ENCODE peak calls at places on chromosomes 7 and 10, in five cellular contexts. V, E, F, L and Q are unnamed samples.

GRCh38 chr7:4531236-4531635 is 150.9 kb upstream of the FOXK1 start:
- DNase-seq in V (no peak), L (no peak), E (no peak), F (no peak), Q (no peak)

GRCh38 chr10:33074443-33074842 is 116.4 kb upstream of the ITGB1 start:
- DNase-seq in V (no peak), L (no peak), F (no peak), E (no peak), Q (no peak)

GRCh38 chr10:15627617-15628196 is 92.0 kb downstream of the ITGA8 start:
- DNase-seq in E (no peak), F (peak), V (no peak), L (no peak), Q (no peak)

GRCh38 chr10:71715026-71715425 is 4.6 kb downstream of the C10orf105 start:
- DNase-seq in E (no peak), L (no peak), F (no peak), V (no peak), Q (no peak)

GRCh38 chr10:89122431-89123066 is 84.6 kb downstream of the CH25H start:
- DNase-seq in V (no peak), L (peak), E (no peak), F (no peak), Q (no peak)

GRCh38 chr10:119871881-119872609 is 598 bp downstream of the MCMBP start:
- DNase-seq in V (peak), L (peak), E (peak), F (peak), Q (peak)

GRCh38 chr7:153193144-153193595 is 433.6 kb downstream of the ACTR3B start:
- DNase-seq in F (no peak), V (peak), E (no peak), L (peak), Q (no peak)

GRCh38 chr10:5551531-5552375 is 27.0 kb downstream of the CALML3 start:
- DNase-seq in L (peak), V (no peak), F (peak), E (no peak), Q (peak)

GRCh38 chr7:73718905-73719805 is at the start of gene STX1A:
- DNase-seq in F (peak), V (peak), E (peak), L (peak), Q (no peak)

GRCh38 chr7:123030631-123031030 is 35.1 kb upstream of the TAS2R16 start:
- DNase-seq in L (no peak), F (no peak), E (no peak), V (no peak), Q (no peak)

GRCh38 chr7:104901239-104901638 is 112.8 kb upstream of the KMT2E start:
- DNase-seq in E (no peak), L (no peak), F (no peak), V (no peak), Q (no peak)

GRCh38 chr7:5872326-5872725 is 8.3 kb upstream of the OCM start:
- DNase-seq in V (no peak), F (no peak), E (no peak), L (no peak), Q (no peak)

DNA sequence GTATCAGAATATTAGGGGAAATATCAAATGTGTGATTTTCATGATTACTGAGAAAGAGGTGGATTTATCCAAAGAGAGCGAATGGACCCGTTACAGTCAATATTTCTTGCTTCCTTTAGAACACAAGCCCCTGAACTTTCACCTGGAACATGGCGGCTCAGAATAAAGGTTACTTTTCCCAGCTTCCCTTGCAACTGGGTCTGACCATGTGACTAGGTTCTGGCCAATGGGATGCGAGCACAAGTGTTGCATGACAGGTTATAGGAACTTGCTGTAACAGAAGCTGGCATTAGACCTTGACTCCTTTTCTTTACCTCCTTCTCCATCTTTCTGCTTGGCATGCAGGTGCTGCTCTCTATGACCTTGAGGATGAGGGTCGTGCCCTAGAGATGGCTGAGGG is 556.1 kb downstream of the TYW1 start:
- DNase-seq in E (no peak), F (no peak), V (no peak), L (no peak), Q (no peak)
- H3K4me3 ChIP-seq in E (no peak), F (no peak), V (no peak), L (no peak), Q (no peak)

GRCh38 chr7:135597926-135598305 is 40.2 kb downstream of the NUP205 start:
- DNase-seq in L (no peak), V (no peak), F (no peak), E (no peak), Q (no peak)

GRCh38 chr7:135602304-135602703 is 44.6 kb downstream of the NUP205 start:
- DNase-seq in F (no peak), V (no peak), E (no peak), L (no peak), Q (no peak)

GRCh38 chr7:135599471-135599870 is 41.8 kb downstream of the NUP205 start:
- DNase-seq in F (no peak), L (no peak), E (no peak), V (no peak), Q (no peak)

GRCh38 chr7:135601182-135601581 is 43.5 kb downstream of the NUP205 start:
- DNase-seq in V (no peak), E (no peak), F (no peak), L (no peak), Q (no peak)

DNA sequence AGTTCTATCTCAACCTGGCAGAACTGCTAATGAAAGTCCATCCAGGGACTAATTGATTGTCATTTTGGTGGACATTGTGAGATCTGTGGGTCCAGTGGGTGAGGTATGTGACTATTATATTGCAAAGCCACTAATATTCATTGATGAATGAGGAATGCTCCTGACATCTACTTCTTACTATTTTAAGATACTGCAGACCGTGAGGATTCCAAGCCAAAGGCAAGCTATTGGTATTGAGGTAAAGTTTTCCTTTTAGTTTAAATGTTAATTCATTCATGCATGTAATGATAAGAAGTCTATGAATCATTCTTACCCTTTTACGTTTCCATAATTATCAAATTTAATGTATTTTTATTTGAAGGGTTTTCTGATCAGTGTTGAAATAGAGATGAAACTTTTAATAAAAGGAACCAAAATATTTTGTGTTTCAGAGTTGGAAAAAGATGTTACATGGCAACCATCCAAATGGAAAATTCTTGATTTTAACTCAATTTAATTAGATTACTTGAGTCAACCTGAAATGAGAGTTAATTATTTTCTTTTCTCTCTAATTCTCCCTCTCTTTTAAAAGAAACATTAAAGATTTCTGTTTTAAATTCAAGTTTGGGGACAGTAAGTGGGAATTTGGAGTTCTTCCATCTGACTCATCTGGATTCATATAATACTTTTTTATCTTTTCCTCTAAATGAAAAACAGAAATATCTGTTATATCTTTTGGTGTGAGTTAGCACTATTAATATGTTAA is 39.6 kb downstream of the NUP205 start:
- DNase-seq in V (no peak), L (no peak), F (no peak), E (no peak), Q (no peak)
- H3K4me3 ChIP-seq in V (no peak), L (no peak), F (no peak), E (no peak), Q (no peak)

GRCh38 chr7:22683379-22683778 is 43.6 kb upstream of the IL6 start:
- DNase-seq in E (no peak), L (no peak), V (no peak), F (no peak), Q (no peak)
- H3K4me3 ChIP-seq in E (no peak), L (no peak), V (no peak), F (no peak), Q (no peak)

DNA sequence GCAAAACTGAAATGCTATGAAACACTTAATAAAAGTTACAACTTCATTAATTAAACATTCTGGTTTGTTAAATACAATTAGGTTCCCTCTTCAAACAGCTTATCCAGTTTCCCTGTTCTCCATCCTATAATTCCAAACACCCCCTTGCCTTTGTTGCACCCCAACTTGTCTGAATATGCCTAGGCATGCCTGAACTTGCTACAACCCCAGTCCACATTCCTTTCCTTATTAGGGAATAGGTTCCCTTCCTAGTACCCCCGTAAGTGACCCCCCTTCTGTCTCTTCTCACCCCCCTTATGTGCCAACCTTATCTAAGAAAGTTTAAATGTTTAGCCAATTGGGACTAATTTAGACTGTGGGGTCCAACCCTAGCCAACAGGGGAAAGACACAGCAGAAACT is 295.7 kb upstream of the GALNT17 start:
- DNase-seq in E (no peak), F (no peak), L (no peak), V (no peak), Q (no peak)
- H3K4me3 ChIP-seq in E (no peak), F (no peak), L (no peak), V (no peak), Q (no peak)

GRCh38 chr7:154302380-154302779 is 250.2 kb downstream of the DPP6 start:
- DNase-seq in V (no peak), E (no peak), F (no peak), L (no peak), Q (no peak)

GRCh38 chr7:154308928-154309327 is 256.7 kb downstream of the DPP6 start:
- DNase-seq in E (no peak), F (no peak), L (no peak), V (no peak), Q (no peak)

GRCh38 chr7:154306036-154306435 is 253.8 kb downstream of the DPP6 start:
- DNase-seq in V (no peak), L (no peak), E (no peak), F (no peak), Q (no peak)

GRCh38 chr7:154304231-154304630 is 252.0 kb downstream of the DPP6 start:
- DNase-seq in F (no peak), L (no peak), V (no peak), E (no peak), Q (no peak)

DNA sequence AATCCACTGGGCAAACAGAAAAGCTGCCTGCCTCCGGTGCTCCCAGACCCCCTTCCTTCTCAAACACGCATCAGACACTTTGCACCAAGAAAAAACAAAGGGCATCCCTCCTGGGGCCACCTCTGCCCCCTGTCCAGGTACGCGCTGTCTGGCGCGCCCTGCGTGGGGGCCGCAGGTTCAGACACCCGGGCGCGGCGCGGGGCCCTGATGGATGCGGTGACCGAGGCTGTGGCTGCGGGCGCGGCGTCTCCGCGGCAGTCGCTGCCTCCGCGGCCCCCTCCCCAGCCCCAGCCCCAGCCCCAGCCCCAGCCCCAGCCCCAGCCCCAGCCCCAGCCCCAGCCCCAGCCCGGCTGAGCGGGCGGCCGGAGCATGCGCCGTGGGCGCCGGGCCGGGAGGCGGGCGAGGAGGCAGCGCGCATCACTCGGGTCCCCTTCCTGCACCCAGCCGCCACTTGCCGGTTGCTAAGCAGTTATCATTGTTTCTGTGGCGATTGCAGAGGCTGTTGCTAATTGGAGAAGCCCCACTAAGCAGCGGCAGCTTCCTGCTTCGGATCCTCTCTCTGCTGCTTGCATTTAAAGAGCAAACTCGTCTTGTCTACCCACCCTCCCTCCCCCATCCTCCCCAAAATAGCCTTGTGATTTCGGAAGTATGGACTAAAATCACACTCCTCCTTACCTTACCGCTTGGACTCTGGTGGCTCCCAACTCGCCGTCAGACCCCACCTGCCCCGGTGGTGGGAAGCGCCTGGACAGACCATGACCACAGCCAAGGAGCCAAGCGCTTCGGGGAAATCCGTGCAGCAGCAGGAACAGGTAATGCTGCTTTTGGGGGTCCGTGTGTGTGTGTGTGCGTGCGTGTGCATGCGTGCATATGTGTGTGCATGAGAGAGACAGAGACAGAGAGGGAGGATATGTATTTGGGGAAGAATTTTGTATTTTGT is 252.8 kb downstream of the DPP6 start:
- DNase-seq in V (no peak), E (no peak), L (no peak), F (no peak), Q (no peak)
- H3K4me3 ChIP-seq in V (no peak), E (no peak), L (no peak), F (no peak), Q (no peak)

GRCh38 chr7:139829654-139830130 is 628 bp downstream of the TBXAS1 start:
- DNase-seq in F (no peak), E (no peak), V (no peak), L (no peak), Q (no peak)
- H3K4me3 ChIP-seq in F (no peak), E (no peak), V (no peak), L (no peak), Q (peak)

GRCh38 chr10:1939016-1939415 is 201.7 kb upstream of the ADARB2 start:
- DNase-seq in V (no peak), L (no peak), F (no peak), E (no peak), Q (no peak)

GRCh38 chr10:1938317-1938716 is 201.0 kb upstream of the ADARB2 start:
- DNase-seq in F (no peak), E (no peak), V (no peak), L (no peak), Q (no peak)

GRCh38 chr10:1932617-1933016 is 195.3 kb upstream of the ADARB2 start:
- DNase-seq in L (no peak), E (no peak), V (no peak), F (no peak), Q (no peak)

GRCh38 chr10:1935912-1936311 is 198.6 kb upstream of the ADARB2 start:
- DNase-seq in V (no peak), F (no peak), E (no peak), L (no peak), Q (no peak)

DNA sequence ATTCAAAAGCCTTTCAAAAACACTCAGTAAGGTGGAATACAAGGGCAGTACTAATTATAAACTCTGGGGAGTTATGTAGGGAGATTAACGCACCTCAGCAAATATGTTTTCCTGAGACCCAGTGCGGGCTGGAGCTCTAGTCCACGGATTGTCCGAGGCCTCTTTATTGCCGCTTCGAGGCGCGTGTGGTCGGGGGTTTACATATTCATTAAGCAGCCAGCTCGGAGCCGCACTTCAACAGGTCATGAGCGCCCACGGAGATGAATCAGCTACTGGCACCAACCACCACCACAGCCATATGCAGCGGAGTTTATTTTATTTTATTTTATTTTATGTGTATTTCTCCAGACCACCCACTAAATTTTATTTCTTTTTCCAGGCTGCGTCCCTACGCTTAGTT is 195.9 kb upstream of the ADARB2 start:
- DNase-seq in V (no peak), L (no peak), F (no peak), E (no peak), Q (no peak)
- H3K4me3 ChIP-seq in V (no peak), L (no peak), F (no peak), E (no peak), Q (no peak)

DNA sequence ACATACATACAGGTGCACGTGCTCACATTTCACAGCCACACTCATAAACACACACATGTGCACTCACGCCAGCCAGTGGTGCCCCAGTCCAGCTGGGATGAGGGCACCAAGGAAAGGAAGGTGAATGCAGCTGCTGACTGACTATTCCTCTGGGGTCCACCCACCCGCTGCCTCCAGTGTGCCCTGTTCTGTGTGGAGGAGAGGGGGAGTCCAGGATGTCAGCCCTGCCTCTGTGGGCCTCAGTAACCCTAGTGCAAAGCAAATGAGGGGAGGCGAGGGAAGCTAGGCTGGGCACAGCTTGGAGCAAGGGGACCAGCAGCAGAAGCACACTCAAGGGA is 57.6 kb downstream of the YKT6 start:
- DNase-seq in L (no peak), E (no peak), F (no peak), V (no peak), Q (no peak)
- H3K4me3 ChIP-seq in L (no peak), E (peak), F (no peak), V (no peak), Q (no peak)

GRCh38 chr7:113084499-113085172 is 2.0 kb downstream of the GPR85 start:
- DNase-seq in E (no peak), L (no peak), F (no peak), V (no peak), Q (no peak)

GRCh38 chr7:113086431-113086888 is at the start of gene GPR85:
- DNase-seq in E (peak), V (no peak), L (no peak), F (peak), Q (no peak)

GRCh38 chr7:113085781-113086390 is 741 bp downstream of the GPR85 start:
- DNase-seq in V (no peak), F (no peak), L (no peak), E (no peak), Q (no peak)

GRCh38 chr7:113087278-113087998 is 811 bp upstream of the GPR85 start:
- DNase-seq in E (no peak), F (peak), L (peak), V (no peak), Q (no peak)

DNA sequence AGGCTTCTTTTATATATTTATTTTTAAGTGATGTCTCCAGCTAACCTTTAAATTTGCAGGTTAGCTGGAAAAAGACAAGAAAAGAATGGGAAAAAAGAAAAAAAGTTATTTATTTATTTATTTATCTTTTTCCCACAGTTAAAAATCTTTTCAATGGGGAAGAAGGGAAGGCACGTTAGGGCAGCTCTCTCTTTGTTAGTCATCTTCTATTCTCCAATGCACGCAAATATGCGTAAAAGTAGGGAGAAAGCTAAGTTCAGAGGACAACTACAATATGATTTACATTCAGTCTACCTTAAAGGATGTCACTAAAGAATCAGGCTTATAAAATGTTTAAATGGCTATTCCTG is 276 bp upstream of the GPR85 start:
- DNase-seq in E (no peak), L (no peak), F (no peak), V (no peak), Q (no peak)
- H3K4me3 ChIP-seq in E (no peak), L (no peak), F (peak), V (no peak), Q (peak)

GRCh38 chr10:62075414-62075813 is 173.9 kb downstream of the ARID5B start:
- DNase-seq in E (no peak), V (no peak), F (no peak), L (no peak), Q (no peak)
- H3K4me3 ChIP-seq in E (no peak), V (no peak), F (no peak), L (no peak), Q (no peak)